ENCODE peak calls at places on chromosomes 11 and 22, in six cellular contexts. U is K562, G is A549, O is endothelial cell of umbilical vein, I is HepG2, E is GM12878. V is an unnamed sample.

GRCh38 chr11:43944761-43945311 is 2.4 kb downstream of the C11orf96 start:
- DNase-seq in U (peak; percentile 87), E (no peak), O (peak; percentile 51), I (peak; percentile 19), G (peak; percentile 60), V (peak; percentile 63)

GRCh38 chr11:111047376-111047775 is 198.1 kb upstream of the POU2AF2 start:
- DNase-seq in U (no peak), I (no peak), G (no peak), E (no peak), O (no peak), V (no peak)

GRCh38 chr11:58070585-58070984 is 39.8 kb downstream of the OR6Q1 start:
- DNase-seq in O (no peak), E (no peak), I (peak; percentile 80), G (no peak), U (no peak), V (no peak)

GRCh38 chr22:22720201-22720723 is 75.8 kb downstream of the GGTLC2 start:
- DNase-seq in G (peak; percentile 14), I (peak; percentile 32), U (peak; percentile 96), E (peak; percentile 57), O (peak; percentile 69), V (peak; percentile 79)

GRCh38 chr11:8759634-8760033 is 77.0 kb downstream of the RPL27A start:
- DNase-seq in I (no peak), U (no peak), O (no peak), G (no peak), E (no peak), V (no peak)

GRCh38 chr11:13859986-13860385 is 102.5 kb upstream of the SPON1 start:
- DNase-seq in U (no peak), G (no peak), E (no peak), O (no peak), I (no peak), V (no peak)

GRCh38 chr11:92854952-92855351 is 114.5 kb upstream of the MTNR1B start:
- DNase-seq in U (no peak), I (no peak), E (no peak), O (no peak), G (no peak), V (no peak)

GRCh38 chr11:44747339-44747738 is 20.6 kb downstream of the TSPAN18 start:
- DNase-seq in E (no peak), U (no peak), O (no peak), I (no peak), G (no peak), V (no peak)

GRCh38 chr11:72466410-72466809 is 32.1 kb upstream of the CLPB start:
- DNase-seq in G (no peak), E (no peak), I (no peak), O (no peak), U (no peak), V (no peak)

GRCh38 chr11:72475359-72475758 is 41.0 kb upstream of the CLPB start:
- DNase-seq in O (no peak), E (no peak), U (no peak), G (no peak), I (no peak), V (no peak)

GRCh38 chr11:72470386-72470785 is 36.1 kb upstream of the CLPB start:
- DNase-seq in G (no peak), U (no peak), I (no peak), E (no peak), O (no peak), V (no peak)

GRCh38 chr11:72471005-72471898 is 36.9 kb upstream of the CLPB start:
- DNase-seq in G (peak; percentile 72), I (peak; percentile 60), U (peak; percentile 67), E (no peak), O (peak; percentile 72), V (peak; percentile 76)
- TF ChIP-seq CTCF in G (peak; percentile 83), I (peak; percentile 83), U (peak; percentile 88), E (peak; percentile 86), O (peak; percentile 84), V (peak; percentile 89)

GRCh38 chr11:2531277-2531986 is 86.6 kb downstream of the KCNQ1 start:
- DNase-seq in O (peak; percentile 53), G (peak; percentile 53), U (peak; percentile 80), E (no peak), I (peak; percentile 32), V (peak; percentile 71)
- TF ChIP-seq MYC in O (no peak), G (no peak), U (no peak), E (no peak), I (no peak), V (no peak)

GRCh38 chr22:50138988-50139387 is 31.5 kb upstream of the PANX2 start:
- DNase-seq in I (peak; percentile 28), E (no peak), G (no peak), U (no peak), O (no peak), V (no peak)
- TF ChIP-seq MAX in I (peak; percentile 43), E (no peak), G (no peak), U (no peak), O (no peak), V (no peak)

DNA sequence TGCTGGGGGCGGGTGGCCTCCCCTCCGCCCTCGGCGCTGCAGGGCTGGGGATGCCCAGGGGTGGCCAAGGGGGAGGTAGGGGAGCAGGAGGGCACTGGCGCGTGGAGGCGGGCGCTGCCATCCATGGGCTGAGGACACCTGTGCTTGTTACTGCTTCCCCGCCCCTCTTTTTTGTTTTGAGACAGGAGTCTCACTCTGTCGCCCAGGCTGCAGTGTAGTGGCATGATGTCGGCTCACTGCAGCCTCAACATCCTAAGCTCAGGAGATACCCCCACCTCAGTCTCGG is 683 bp upstream of the FADS3 start:
- DNase-seq in G (no peak), O (no peak), E (no peak), I (no peak), U (no peak), V (no peak)
- TF ChIP-seq CTCF in G (no peak), O (peak; percentile 18), E (peak; percentile 33), I (no peak), U (no peak), V (no peak)

V was measured in NB4.